ENCODE peak calls at places on chromosomes 6 and 20, in six cellular contexts. T, W, B, J, A and M are unnamed samples.

GRCh38 chr6:44053760-44054556 is 73.3 kb downstream of the MRPL14 start:
- DNase-seq in J (no peak), W (peak), B (no peak), A (peak), T (no peak), M (no peak)

GRCh38 chr6:53567701-53568100 is 22.8 kb upstream of the GCLC start:
- DNase-seq in A (no peak), T (no peak), W (no peak), J (no peak), B (no peak), M (no peak)

GRCh38 chr6:16299861-16300260 is 61.5 kb downstream of the GMPR start:
- DNase-seq in T (no peak), J (no peak), W (no peak), B (no peak), A (no peak), M (no peak)

GRCh38 chr20:23396961-23397620 is 24.2 kb downstream of the NAPB start:
- DNase-seq in W (no peak), A (peak), B (no peak), J (no peak), T (no peak), M (no peak)

GRCh38 chr6:137954253-137954652 is 87.2 kb downstream of the TNFAIP3 start:
- DNase-seq in J (no peak), W (no peak), A (no peak), T (no peak), B (no peak), M (no peak)

GRCh38 chr20:62823688-62824475 is 7.0 kb downstream of the COL9A3 start:
- DNase-seq in B (no peak), J (no peak), A (no peak), W (no peak), T (no peak), M (no peak)

GRCh38 chr6:12011276-12012112 is 618 bp upstream of the HIVEP1 start:
- DNase-seq in B (peak), A (peak), W (peak), T (peak), J (peak), M (peak)

GRCh38 chr20:59123011-59123676 is 40.5 kb upstream of the ZNF831 start:
- DNase-seq in B (peak), W (no peak), T (no peak), A (no peak), J (no peak), M (peak)

GRCh38 chr6:160141001-160141726 is 19.5 kb downstream of the SLC22A1 start:
- DNase-seq in A (peak), T (no peak), W (peak), J (peak), B (no peak), M (no peak)

GRCh38 chr6:53922571-53922981 is 127.8 kb downstream of the LRRC1 start:
- DNase-seq in A (no peak), J (no peak), T (no peak), B (no peak), W (no peak), M (no peak)

GRCh38 chr6:120872262-120872578 is 462.1 kb downstream of the TBC1D32 start:
- DNase-seq in W (no peak), J (no peak), T (no peak), B (no peak), A (no peak), M (no peak)

GRCh38 chr20:14828459-14828858 is 491.0 kb upstream of the FLRT3 start:
- DNase-seq in A (no peak), B (no peak), W (no peak), J (no peak), T (no peak), M (no peak)

GRCh38 chr6:136628996-136629395 is 78.8 kb upstream of the MAP7 start:
- DNase-seq in T (no peak), J (no peak), B (no peak), W (no peak), A (no peak), M (no peak)

GRCh38 chr20:48606841-48607543 is 220.8 kb downstream of the PREX1 start:
- DNase-seq in W (no peak), A (no peak), T (no peak), B (no peak), J (peak), M (no peak)

GRCh38 chr20:5845686-5846651 is 95.8 kb downstream of the SHLD1 start:
- DNase-seq in T (no peak), J (no peak), B (no peak), A (peak), W (peak), M (no peak)

GRCh38 chr6:108260126-108260808 is 573 bp downstream of the SNX3 start:
- DNase-seq in J (peak), A (peak), W (peak), T (peak), B (peak), M (no peak)

GRCh38 chr20:33945391-33946079 is 48.2 kb upstream of the RALY start:
- DNase-seq in J (no peak), T (no peak), A (peak), W (peak), B (no peak), M (no peak)

GRCh38 chr20:24891546-24892393 is 57.3 kb upstream of the CST7 start:
- DNase-seq in T (no peak), B (no peak), J (peak), A (no peak), W (no peak), M (no peak)

GRCh38 chr20:50331469-50332251 is 141.0 kb downstream of the CEBPB start:
- DNase-seq in B (no peak), T (no peak), A (no peak), W (no peak), J (peak), M (no peak)

GRCh38 chr6:108609276-108609769 is 48.6 kb downstream of the FOXO3 start:
- DNase-seq in T (no peak), J (no peak), W (peak), A (peak), B (no peak), M (no peak)

GRCh38 chr6:125169058-125169457 is 15.5 kb downstream of the TPD52L1 start:
- DNase-seq in T (no peak), W (peak), J (peak), A (peak), B (no peak), M (no peak)

GRCh38 chr6:38846844-38847243 is 131.7 kb downstream of the DNAH8 start:
- DNase-seq in J (no peak), T (no peak), A (peak), W (no peak), B (no peak), M (no peak)

GRCh38 chr6:17869010-17869752 is 118.3 kb downstream of the KIF13A start:
- DNase-seq in A (peak), T (no peak), W (no peak), B (no peak), J (no peak), M (no peak)

GRCh38 chr6:30357678-30358339 is 12.9 kb downstream of the RPP21 start:
- DNase-seq in T (no peak), B (peak), A (peak), J (peak), W (peak), M (no peak)

GRCh38 chr20:10578607-10579006 is 95.2 kb downstream of the JAG1 start:
- DNase-seq in J (no peak), T (no peak), W (peak), B (no peak), A (peak), M (no peak)

GRCh38 chr6:31887608-31888007 is 8.8 kb upstream of the SLC44A4 start:
- DNase-seq in T (no peak), W (no peak), B (no peak), A (no peak), J (no peak), M (no peak)

GRCh38 chr6:22800451-22800850 is 231.1 kb downstream of the HDGFL1 start:
- DNase-seq in T (no peak), J (no peak), W (no peak), A (no peak), B (no peak), M (no peak)

GRCh38 chr6:4564746-4565145 is 211.5 kb upstream of the CDYL start:
- DNase-seq in T (no peak), W (no peak), J (no peak), A (no peak), B (no peak), M (peak)

GRCh38 chr20:53950031-53950430 is 120.4 kb downstream of the BCAS1 start:
- DNase-seq in J (no peak), A (peak), W (no peak), T (no peak), B (no peak), M (no peak)

GRCh38 chr6:136752554-136752953 is 39.7 kb downstream of the MAP3K5 start:
- DNase-seq in T (no peak), J (no peak), W (no peak), A (no peak), B (peak), M (no peak)

GRCh38 chr6:53544050-53544499 is 826 bp downstream of the GCLC start:
- DNase-seq in J (no peak), A (peak), W (no peak), B (no peak), T (no peak), M (no peak)

GRCh38 chr6:3809515-3809891 is 39.7 kb upstream of the FAM50B start:
- DNase-seq in A (peak), J (no peak), B (no peak), T (no peak), W (no peak), M (no peak)

GRCh38 chr20:20196610-20197009 is 144.3 kb downstream of the CFAP61 start:
- DNase-seq in T (no peak), J (no peak), W (no peak), B (no peak), A (no peak), M (no peak)

GRCh38 chr20:17225891-17226409 is 890 bp upstream of the PCSK2 start:
- DNase-seq in B (no peak), J (peak), T (no peak), A (peak), W (no peak), M (no peak)

GRCh38 chr20:44010162-44010704 is 95.6 kb downstream of the TOX2 start:
- DNase-seq in J (no peak), B (no peak), A (no peak), W (no peak), T (no peak), M (no peak)

GRCh38 chr20:35600176-35600995 is 15.2 kb upstream of the SPAG4 start:
- DNase-seq in J (peak), B (no peak), A (no peak), W (no peak), T (no peak), M (no peak)
- H3K4me3 ChIP-seq in J (peak), B (peak), A (peak), W (no peak), T (peak), M (peak)

GRCh38 chr6:148524976-148525375 is 182.3 kb downstream of the SASH1 start:
- DNase-seq in J (no peak), T (no peak), W (peak), B (no peak), A (peak), M (peak)
- H3K27ac ChIP-seq in J (peak), T (peak), W (peak), B (peak), A (peak), M (peak)

DNA sequence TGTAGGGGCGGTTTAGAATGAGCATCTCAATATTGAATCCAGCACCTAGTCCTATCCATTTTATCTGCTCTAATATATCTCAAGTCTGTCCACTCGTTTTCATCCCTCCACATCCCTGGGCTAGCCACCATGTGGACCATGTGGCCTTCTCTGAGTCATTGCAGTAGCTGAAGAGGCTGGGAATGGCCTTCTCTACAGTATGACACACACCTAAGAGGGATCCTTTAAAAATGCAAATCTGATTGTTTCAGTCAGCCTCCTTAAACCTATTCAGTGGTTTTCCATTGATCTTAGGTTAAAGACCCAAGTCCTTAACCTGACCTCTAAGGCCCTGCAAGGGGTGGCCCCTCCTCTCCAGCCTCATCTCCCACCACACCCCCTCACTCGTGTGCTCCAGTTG is 9.4 kb downstream of the RING1 start:
- DNase-seq in B (no peak), J (peak), W (no peak), T (no peak), A (peak), M (no peak)
- H3K4me3 ChIP-seq in B (no peak), J (no peak), W (no peak), T (no peak), A (no peak), M (no peak)

GRCh38 chr6:27836783-27837635 is 75.2 kb downstream of the OR2B2 start:
- DNase-seq in B (peak), T (no peak), J (peak), W (peak), A (peak), M (peak)

GRCh38 chr6:27834879-27835549 is 77.2 kb downstream of the OR2B2 start:
- DNase-seq in J (no peak), W (no peak), A (no peak), T (no peak), B (no peak), M (no peak)

GRCh38 chr6:27837636-27838512 is 74.3 kb downstream of the OR2B2 start:
- DNase-seq in B (peak), W (peak), J (peak), T (peak), A (peak), M (peak)

GRCh38 chr6:27836080-27836782 is 76.0 kb downstream of the OR2B2 start:
- DNase-seq in A (no peak), J (no peak), W (no peak), B (no peak), T (no peak), M (no peak)

DNA sequence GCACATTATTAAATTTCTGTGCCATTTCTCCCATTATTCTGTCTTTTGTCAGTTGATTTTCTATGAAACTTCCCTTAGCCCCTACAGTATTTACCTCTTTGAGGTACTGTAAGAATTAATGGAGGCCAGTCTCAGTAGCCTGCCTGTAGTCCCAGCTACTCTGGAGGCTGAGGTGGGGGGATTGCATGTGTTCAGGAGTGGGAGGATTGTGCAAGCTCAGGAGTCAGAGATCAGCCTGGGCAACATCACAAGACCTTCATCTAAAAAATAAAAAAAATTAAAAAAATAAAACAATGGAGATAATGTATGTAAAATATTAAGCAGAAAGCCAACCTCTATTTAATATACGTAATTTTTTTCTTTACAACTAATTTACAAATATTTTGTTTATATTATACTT is 77.8 kb downstream of the OR2B2 start:
- DNase-seq in J (no peak), A (no peak), B (no peak), T (no peak), W (no peak), M (no peak)
- H3K27ac ChIP-seq in J (no peak), A (no peak), B (no peak), T (no peak), W (no peak), M (no peak)